ENCODE peak calls at places on chromosomes 7 and 10, in five cellular contexts. One of them, this sample, is unnamed.
A peak's percentile ranks its signal among the peaks of the same experiment; 100 is the strongest.

GRCh38 chr7:99309141-99309540 is 16.6 kb upstream of the ARPC1A start:
- DNase-seq in fibroblast of lung: no peak
- DNase-seq in stomach: peak; percentile 31
- DNase-seq in IMR-90: no peak
- DNase-seq in psoas muscle: no peak
- DNase-seq in this sample: no peak

GRCh38 chr7:108592633-108593277 is 23.1 kb downstream of the DNAJB9 start:
- DNase-seq in fibroblast of lung: peak; percentile 12
- DNase-seq in stomach: no peak
- DNase-seq in IMR-90: no peak
- DNase-seq in psoas muscle: no peak
- DNase-seq in this sample: no peak

GRCh38 chr7:92622680-92623079 is 32.5 kb upstream of the FAM133B start:
- DNase-seq in fibroblast of lung: no peak
- DNase-seq in stomach: no peak
- DNase-seq in IMR-90: no peak
- DNase-seq in psoas muscle: no peak
- DNase-seq in this sample: no peak

GRCh38 chr10:109393425-109393824 is 529.9 kb downstream of the XPNPEP1 start:
- DNase-seq in fibroblast of lung: no peak
- DNase-seq in stomach: no peak
- DNase-seq in IMR-90: no peak
- DNase-seq in psoas muscle: no peak
- DNase-seq in this sample: peak; percentile 20

GRCh38 chr7:35605760-35606159 is 89.2 kb downstream of the HERPUD2 start:
- DNase-seq in fibroblast of lung: peak; percentile 77
- DNase-seq in stomach: no peak
- DNase-seq in IMR-90: peak; percentile 82
- DNase-seq in psoas muscle: no peak
- DNase-seq in this sample: no peak

GRCh38 chr10:116038259-116038658 is 234.7 kb downstream of the GFRA1 start:
- DNase-seq in fibroblast of lung: peak; percentile 44
- DNase-seq in stomach: no peak
- DNase-seq in IMR-90: peak; percentile 24
- DNase-seq in psoas muscle: peak; percentile 74
- DNase-seq in this sample: no peak

GRCh38 chr7:20598479-20599419 is 16.7 kb upstream of the ABCB5 start:
- DNase-seq in fibroblast of lung: peak; percentile 65
- DNase-seq in stomach: no peak
- DNase-seq in IMR-90: peak; percentile 71
- DNase-seq in psoas muscle: no peak
- DNase-seq in this sample: peak; percentile 21

GRCh38 chr10:98134431-98135221 is at the start of gene R3HCC1L:
- DNase-seq in fibroblast of lung: peak; percentile 79
- DNase-seq in stomach: peak; percentile 91
- DNase-seq in IMR-90: peak; percentile 77
- DNase-seq in psoas muscle: peak; percentile 96
- DNase-seq in this sample: peak; percentile 89

GRCh38 chr10:133394801-133395221 is 854 bp downstream of the MTG1 start:
- DNase-seq in fibroblast of lung: peak; percentile 26
- DNase-seq in stomach: peak; percentile 24
- DNase-seq in IMR-90: no peak
- DNase-seq in psoas muscle: no peak
- DNase-seq in this sample: peak; percentile 59

GRCh38 chr7:84042110-84042539 is 152.5 kb downstream of the SEMA3A start:
- DNase-seq in fibroblast of lung: peak; percentile 95
- DNase-seq in stomach: peak; percentile 26
- DNase-seq in IMR-90: peak; percentile 84
- DNase-seq in psoas muscle: no peak
- DNase-seq in this sample: no peak

GRCh38 chr10:58220769-58221448 is 46.8 kb downstream of the IPMK start:
- DNase-seq in fibroblast of lung: peak; percentile 74
- DNase-seq in stomach: no peak
- DNase-seq in IMR-90: peak; percentile 70
- DNase-seq in psoas muscle: no peak
- DNase-seq in this sample: no peak

GRCh38 chr7:46848944-46849343 is 733.0 kb downstream of the TNS3 start:
- DNase-seq in fibroblast of lung: peak; percentile 23
- DNase-seq in stomach: no peak
- DNase-seq in IMR-90: peak; percentile 71
- DNase-seq in psoas muscle: no peak
- DNase-seq in this sample: no peak

GRCh38 chr7:36506820-36507219 is 117.2 kb downstream of the ANLN start:
- DNase-seq in fibroblast of lung: peak; percentile 59
- DNase-seq in stomach: no peak
- DNase-seq in IMR-90: peak; percentile 28
- DNase-seq in psoas muscle: no peak
- DNase-seq in this sample: no peak

GRCh38 chr7:6495597-6496262 is 48.0 kb upstream of the DAGLB start:
- DNase-seq in fibroblast of lung: peak; percentile 22
- DNase-seq in stomach: no peak
- DNase-seq in IMR-90: peak; percentile 45
- DNase-seq in psoas muscle: no peak
- DNase-seq in this sample: no peak

GRCh38 chr10:103155485-103156085 is 37.5 kb downstream of the NT5C2 start:
- DNase-seq in fibroblast of lung: no peak
- DNase-seq in stomach: no peak
- DNase-seq in IMR-90: no peak
- DNase-seq in psoas muscle: no peak
- DNase-seq in this sample: no peak

GRCh38 chr7:99451936-99452335 is 13.2 kb downstream of the CPSF4 start:
- DNase-seq in fibroblast of lung: no peak
- DNase-seq in stomach: no peak
- DNase-seq in IMR-90: no peak
- DNase-seq in psoas muscle: no peak
- DNase-seq in this sample: no peak

GRCh38 chr7:114977277-114977676 is 55.4 kb downstream of the MDFIC start:
- DNase-seq in fibroblast of lung: no peak
- DNase-seq in stomach: no peak
- DNase-seq in IMR-90: no peak
- DNase-seq in psoas muscle: no peak
- DNase-seq in this sample: no peak

GRCh38 chr7:22647451-22648257 is 79.3 kb upstream of the IL6 start:
- DNase-seq in fibroblast of lung: peak; percentile 99
- DNase-seq in stomach: no peak
- DNase-seq in IMR-90: peak; percentile 98
- DNase-seq in psoas muscle: no peak
- DNase-seq in this sample: no peak

GRCh38 chr7:434891-435486 is 84.7 kb downstream of the PDGFA start:
- DNase-seq in fibroblast of lung: no peak
- DNase-seq in stomach: no peak
- DNase-seq in IMR-90: no peak
- DNase-seq in psoas muscle: no peak
- DNase-seq in this sample: peak; percentile 94
- H3K27me3 ChIP-seq in fibroblast of lung: no peaks in the 10 kb centered on the region
- H3K27me3 ChIP-seq in stomach: no peaks in the 10 kb centered on the region
- H3K27me3 ChIP-seq in IMR-90: peaks cover 39% of the 10 kb centered on the region
- H3K27me3 ChIP-seq in psoas muscle: no peaks in the 10 kb centered on the region
- H3K27me3 ChIP-seq in this sample: no peaks in the 10 kb centered on the region

GRCh38 chr7:31316876-31317275 is 23.6 kb downstream of the NEUROD6 start:
- DNase-seq in fibroblast of lung: no peak
- DNase-seq in stomach: no peak
- DNase-seq in IMR-90: no peak
- DNase-seq in psoas muscle: no peak
- DNase-seq in this sample: no peak

GRCh38 chr7:31312864-31313263 is 27.7 kb downstream of the NEUROD6 start:
- DNase-seq in fibroblast of lung: no peak
- DNase-seq in stomach: no peak
- DNase-seq in IMR-90: no peak
- DNase-seq in psoas muscle: no peak
- DNase-seq in this sample: no peak

GRCh38 chr7:31315758-31316157 is 24.8 kb downstream of the NEUROD6 start:
- DNase-seq in fibroblast of lung: no peak
- DNase-seq in stomach: no peak
- DNase-seq in IMR-90: no peak
- DNase-seq in psoas muscle: no peak
- DNase-seq in this sample: no peak

GRCh38 chr7:31311465-31312074 is 29.0 kb downstream of the NEUROD6 start:
- DNase-seq in fibroblast of lung: no peak
- DNase-seq in stomach: no peak
- DNase-seq in IMR-90: no peak
- DNase-seq in psoas muscle: no peak
- DNase-seq in this sample: no peak

GRCh38 chr7:31314781-31315180 is 25.7 kb downstream of the NEUROD6 start:
- DNase-seq in fibroblast of lung: no peak
- DNase-seq in stomach: no peak
- DNase-seq in IMR-90: no peak
- DNase-seq in psoas muscle: no peak
- DNase-seq in this sample: no peak
- H3K27me3 ChIP-seq in fibroblast of lung: no peaks in the 10 kb centered on the region
- H3K27me3 ChIP-seq in stomach: no peaks in the 10 kb centered on the region
- H3K27me3 ChIP-seq in IMR-90: no peaks in the 10 kb centered on the region
- H3K27me3 ChIP-seq in psoas muscle: no peaks in the 10 kb centered on the region
- H3K27me3 ChIP-seq in this sample: no peaks in the 10 kb centered on the region

DNA sequence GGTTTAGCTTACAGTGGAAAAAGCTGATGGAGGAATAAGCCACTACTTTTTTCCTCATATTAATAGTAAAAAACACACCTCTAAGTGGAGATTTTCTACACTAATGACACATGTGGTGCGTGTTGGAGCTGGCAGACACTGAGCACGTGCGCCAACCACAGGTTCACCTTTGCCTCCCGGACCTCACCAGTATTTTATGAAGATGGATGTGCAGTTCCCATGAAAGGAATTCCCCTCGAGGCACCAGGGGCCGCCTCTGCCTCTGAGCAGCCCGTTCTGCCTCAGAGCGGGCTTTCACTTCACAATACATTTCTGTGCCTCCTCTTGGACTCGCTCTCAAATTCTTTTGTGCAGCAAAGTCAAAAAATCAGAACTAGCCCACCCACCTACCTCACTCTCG is 477.5 kb upstream of the ADARB2 start:
- DNase-seq in fibroblast of lung: peak; percentile 33
- DNase-seq in stomach: no peak
- DNase-seq in IMR-90: no peak
- DNase-seq in psoas muscle: no peak
- DNase-seq in this sample: no peak
- H3K27me3 ChIP-seq in fibroblast of lung: no peaks in the 10 kb centered on the region
- H3K27me3 ChIP-seq in stomach: no peaks in the 10 kb centered on the region
- H3K27me3 ChIP-seq in IMR-90: no peaks in the 10 kb centered on the region
- H3K27me3 ChIP-seq in psoas muscle: peaks cover 3% of the 10 kb centered on the region
- H3K27me3 ChIP-seq in this sample: no peaks in the 10 kb centered on the region

DNA sequence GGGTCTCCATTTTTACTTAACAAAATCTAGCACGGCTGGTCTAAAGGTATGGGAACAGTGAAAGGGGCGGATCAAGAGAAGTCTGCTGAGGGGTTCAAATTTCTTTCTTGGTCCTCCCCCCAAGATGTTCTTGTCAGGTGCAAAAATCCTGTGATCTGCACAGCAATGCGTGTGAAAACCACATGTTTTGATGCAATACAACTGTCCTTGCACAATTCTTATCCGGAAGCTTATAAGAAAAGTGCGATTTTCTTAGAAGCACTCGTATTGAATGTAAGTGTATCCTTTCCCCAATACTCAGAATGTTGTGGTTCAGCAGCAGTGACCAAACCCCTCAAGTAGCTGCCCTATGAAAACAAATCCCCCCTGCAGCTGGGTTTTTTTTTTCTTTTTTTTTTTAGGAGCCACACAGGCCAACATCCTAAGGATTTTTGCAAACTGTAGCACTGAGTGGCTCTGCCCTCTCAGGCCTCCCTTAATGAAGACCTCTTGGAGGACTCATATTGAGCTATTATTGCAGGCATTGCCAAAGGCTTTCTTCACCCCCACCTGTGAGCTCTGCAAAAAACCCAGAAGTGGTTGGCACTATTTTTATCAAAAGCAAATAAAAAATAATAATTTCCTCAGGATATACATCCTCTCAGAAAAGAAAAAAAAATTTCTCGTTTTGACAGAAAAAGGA is 151.9 kb upstream of the ITGB1 start:
- DNase-seq in fibroblast of lung: peak; percentile 48
- DNase-seq in stomach: no peak
- DNase-seq in IMR-90: no peak
- DNase-seq in psoas muscle: no peak
- DNase-seq in this sample: no peak
- H3K27me3 ChIP-seq in fibroblast of lung: no peaks in the 10 kb centered on the region
- H3K27me3 ChIP-seq in stomach: no peaks in the 10 kb centered on the region
- H3K27me3 ChIP-seq in IMR-90: no peaks in the 10 kb centered on the region
- H3K27me3 ChIP-seq in psoas muscle: no peaks in the 10 kb centered on the region
- H3K27me3 ChIP-seq in this sample: no peaks in the 10 kb centered on the region

DNA sequence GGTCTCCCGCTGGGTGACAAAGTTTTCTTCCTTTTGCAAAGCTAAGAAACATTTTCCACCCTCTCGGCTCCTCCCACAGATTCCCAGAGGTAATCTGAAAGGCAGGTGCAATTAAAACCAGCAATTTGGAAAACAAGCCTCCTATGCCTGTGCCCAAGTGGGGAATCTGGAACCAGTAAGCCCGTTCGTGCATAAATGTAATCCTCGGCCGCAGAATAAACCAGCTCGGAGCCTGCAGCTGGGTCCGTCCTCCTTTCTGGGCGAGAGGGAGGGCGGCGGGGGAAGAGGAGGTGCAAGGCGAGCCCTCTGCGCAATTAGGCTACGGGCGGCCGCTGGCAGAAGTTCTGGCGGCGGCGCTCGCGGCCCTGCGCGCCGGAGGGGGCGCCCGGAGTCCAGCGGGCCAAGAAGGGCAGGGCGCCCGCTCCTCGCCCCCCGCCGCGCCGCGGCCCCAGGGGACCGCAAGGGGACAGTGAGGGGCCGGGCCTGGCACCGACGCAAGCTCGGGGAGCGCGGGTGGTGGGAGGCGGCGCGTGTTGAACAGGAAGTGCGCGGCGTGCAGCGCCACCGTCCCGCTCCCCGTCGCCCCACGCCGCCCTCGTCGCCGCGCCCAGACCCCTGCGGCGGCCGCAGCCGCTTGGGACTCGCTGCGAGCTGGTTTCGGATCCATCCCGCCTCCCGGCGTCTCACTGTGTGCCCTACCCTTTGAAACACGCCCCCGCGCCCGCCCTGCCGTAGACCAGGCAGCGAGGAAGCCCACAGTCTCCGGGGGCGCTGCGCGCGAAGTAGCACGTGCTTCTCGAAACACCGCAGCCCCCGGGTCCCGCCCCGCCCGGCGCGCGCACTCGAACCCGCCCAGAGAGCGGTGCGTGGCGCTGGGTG is at the start of gene PRKAG2:
- DNase-seq in fibroblast of lung: peak; percentile 15
- DNase-seq in stomach: peak; percentile 76
- DNase-seq in IMR-90: no peak
- DNase-seq in psoas muscle: peak; percentile 87
- DNase-seq in this sample: peak; percentile 88
- H3K27me3 ChIP-seq in fibroblast of lung: peaks cover 20% of the 10 kb centered on the region
- H3K27me3 ChIP-seq in stomach: no peaks in the 10 kb centered on the region
- H3K27me3 ChIP-seq in IMR-90: peaks cover 49% of the 10 kb centered on the region
- H3K27me3 ChIP-seq in psoas muscle: no peaks in the 10 kb centered on the region
- H3K27me3 ChIP-seq in this sample: peaks cover 33% of the 10 kb centered on the region

GRCh38 chr10:17744395-17744841 is 7.6 kb upstream of the TMEM236 start:
- DNase-seq in fibroblast of lung: no peak
- DNase-seq in stomach: no peak
- DNase-seq in IMR-90: no peak
- DNase-seq in psoas muscle: no peak
- DNase-seq in this sample: no peak
- H3K27me3 ChIP-seq in fibroblast of lung: no peaks in the 10 kb centered on the region
- H3K27me3 ChIP-seq in stomach: no peaks in the 10 kb centered on the region
- H3K27me3 ChIP-seq in IMR-90: peaks cover 2% of the 10 kb centered on the region
- H3K27me3 ChIP-seq in psoas muscle: no peaks in the 10 kb centered on the region
- H3K27me3 ChIP-seq in this sample: no peaks in the 10 kb centered on the region